ENCODE peak calls at places on chromosomes 4 and X, in seven cellular contexts. O is BE2C, L is AG08395, I is midbrain, J is thoracic aorta, D is germinal center, E is fibroblast of lung. G is an unnamed sample.

GRCh38 chr4:136599890-136600289 is 932.4 kb downstream of the PCDH18 start:
- DNase-seq in O (no peak), D (no peak), J (no peak), E (no peak), I (no peak), L (no peak), G (no peak)

GRCh38 chrX:153647461-153648357 is 706 bp downstream of the DUSP9 start:
- DNase-seq in J (no peak), L (no peak), O (no peak), D (no peak), E (no peak), I (no peak), G (no peak)

GRCh38 chr4:170391066-170391754 is 301.5 kb upstream of the AADAT start:
- DNase-seq in E (peak; percentile 78), O (no peak), J (no peak), L (peak; percentile 28), I (no peak), D (no peak), G (no peak)

GRCh38 chr4:98446499-98447375 is 185.6 kb downstream of the RAP1GDS1 start:
- DNase-seq in O (no peak), J (no peak), L (peak; percentile 40), E (peak; percentile 96), D (peak; percentile 44), I (no peak), G (no peak)

GRCh38 chr4:76781698-76782595 is 116.0 kb downstream of the SOWAHB start:
- DNase-seq in O (no peak), D (no peak), L (peak; percentile 90), I (no peak), J (no peak), E (peak; percentile 99), G (peak; percentile 94)

GRCh38 chr4:181776655-181777054 is 466.5 kb upstream of the TENM3 start:
- DNase-seq in E (no peak), O (no peak), I (no peak), D (no peak), J (no peak), L (no peak), G (no peak)

GRCh38 chrX:82041034-82041433 is 839.1 kb downstream of the SH3BGRL start:
- DNase-seq in J (no peak), I (no peak), O (no peak), L (no peak), D (no peak), E (no peak), G (no peak)

GRCh38 chr4:53175640-53176039 is 190.2 kb downstream of the SCFD2 start:
- DNase-seq in L (no peak), O (no peak), D (no peak), J (no peak), I (no peak), E (no peak), G (no peak)

GRCh38 chr4:166924456-166924855 is 309.8 kb downstream of the SPOCK3 start:
- DNase-seq in E (no peak), J (no peak), D (no peak), I (no peak), L (no peak), O (no peak), G (no peak)

GRCh38 chrX:23503835-23504539 is 163.3 kb upstream of the PRDX4 start:
- DNase-seq in L (peak; percentile 2), J (peak; percentile 67), E (peak; percentile 93), O (peak; percentile 65), D (no peak), I (no peak), G (peak; percentile 54)

GRCh38 chrX:115901241-115901640 is 269.3 kb upstream of the AGTR2 start:
- DNase-seq in D (no peak), E (no peak), L (no peak), O (no peak), J (no peak), I (no peak), G (no peak)

GRCh38 chr4:61517144-61517543 is 317.0 kb downstream of the ADGRL3 start:
- DNase-seq in J (no peak), L (no peak), I (no peak), O (no peak), D (no peak), E (no peak), G (no peak)

GRCh38 chr4:85555210-85555609 is 80.3 kb downstream of the ARHGAP24 start:
- DNase-seq in E (peak; percentile 7), J (no peak), L (no peak), D (no peak), I (no peak), O (no peak), G (peak; percentile 22)

GRCh38 chr4:168612435-168613139 is 115.7 kb downstream of the PALLD start:
- DNase-seq in E (peak; percentile 77), I (no peak), O (no peak), D (no peak), J (no peak), L (peak; percentile 57), G (peak; percentile 57)

GRCh38 chr4:82984459-82984858 is 26.2 kb downstream of the LIN54 start:
- DNase-seq in D (no peak), E (peak; percentile 69), O (peak; percentile 35), J (no peak), I (no peak), L (peak; percentile 39), G (peak; percentile 88)

GRCh38 chr4:23374280-23374679 is 515.6 kb downstream of the PPARGC1A start:
- DNase-seq in I (no peak), E (peak; percentile 33), L (no peak), O (no peak), D (no peak), J (no peak), G (no peak)

GRCh38 chr4:6470502-6471302 is 1.7 kb downstream of the PPP2R2C start:
- DNase-seq in O (peak; percentile 55), D (no peak), L (peak; percentile 53), J (no peak), I (peak; percentile 83), E (peak; percentile 41), G (peak; percentile 13)

GRCh38 chr4:118313098-118313497 is 39.7 kb downstream of the PRSS12 start:
- DNase-seq in J (no peak), D (no peak), O (peak; percentile 58), E (no peak), I (no peak), L (no peak), G (no peak)

GRCh38 chrX:22124098-22124497 is 92.0 kb downstream of the PHEX start:
- DNase-seq in O (no peak), L (no peak), E (no peak), D (no peak), I (no peak), J (no peak), G (no peak)

GRCh38 chrX:129577473-129577872 is 37.4 kb downstream of the OCRL start:
- DNase-seq in I (no peak), E (peak; percentile 84), O (peak; percentile 15), J (peak; percentile 3), D (no peak), L (peak; percentile 81), G (peak; percentile 84)

GRCh38 chr4:39702716-39703115 is 4.8 kb downstream of the UBE2K start:
- DNase-seq in D (no peak), I (no peak), O (no peak), E (no peak), L (no peak), J (no peak), G (no peak)

GRCh38 chr4:139453041-139453370 is 915 bp upstream of the RAB33B start:
- DNase-seq in I (no peak), O (no peak), D (peak; percentile 77), J (no peak), E (peak; percentile 75), L (peak; percentile 58), G (peak; percentile 52)